ENCODE peak calls at places on chromosomes 13 and 19, in five cellular contexts. P is psoas muscle, K is NCI-H1092, Z is RPMI7951, J is hypothalamus. E is an unnamed sample.

GRCh38 chr13:37429976-37430375 is 168.6 kb downstream of the POSTN start:
- DNase-seq in K (no peak), P (no peak), Z (peak), J (no peak), E (no peak)

GRCh38 chr19:10430505-10431253 is 10.3 kb downstream of the PDE4A start:
- DNase-seq in P (peak), Z (peak), J (no peak), K (no peak), E (no peak)

GRCh38 chr19:10699650-10700335 is 1.4 kb upstream of the QTRT1 start:
- DNase-seq in J (no peak), Z (peak), P (no peak), K (peak), E (peak)

GRCh38 chr19:38656171-38656981 is 8.9 kb downstream of the ACTN4 start:
- DNase-seq in K (no peak), Z (peak), P (no peak), J (no peak), E (peak)

GRCh38 chr13:108283110-108283509 is 13.6 kb downstream of the TNFSF13B start:
- DNase-seq in K (no peak), J (no peak), Z (no peak), P (no peak), E (no peak)

GRCh38 chr19:5536337-5536894 is 31.3 kb downstream of the TINCR start:
- DNase-seq in P (peak), Z (peak), J (peak), K (peak), E (no peak)

GRCh38 chr19:50500753-50501151 is 10.2 kb downstream of the JOSD2 start:
- DNase-seq in J (no peak), P (peak), K (no peak), Z (no peak), E (no peak)

GRCh38 chr13:94168784-94169512 is 310.5 kb downstream of the DCT start:
- DNase-seq in P (no peak), Z (no peak), J (no peak), K (no peak), E (no peak)

GRCh38 chr19:50803633-50804419 is 13.6 kb downstream of the ACP4 start:
- DNase-seq in Z (no peak), P (no peak), J (no peak), K (no peak), E (no peak)

GRCh38 chr13:48661112-48661511 is 7.4 kb downstream of the CYSLTR2 start:
- DNase-seq in Z (no peak), K (no peak), J (no peak), P (no peak), E (no peak)